ENCODE peak calls at places on chromosomes 1 and 21, in ten cellular contexts. K, O, J, Y, W, Z, M, C, N and G are unnamed samples.

GRCh38 chr1:230236951-230237350 is 169.9 kb downstream of the GALNT2 start:
- DNase-seq in K (no peak), O (peak), J (no peak), Y (no peak), W (no peak), Z (no peak), M (peak), C (peak), N (no peak), G (no peak)

GRCh38 chr1:26290416-26291261 is 10.8 kb downstream of the SH3BGRL3 start:
- DNase-seq in K (no peak), O (no peak), J (no peak), Y (no peak), W (no peak), Z (no peak), M (no peak), C (no peak), N (no peak), G (no peak)

GRCh38 chr1:231779081-231779480 is 152.5 kb downstream of the DISC1 start:
- DNase-seq in K (no peak), O (no peak), J (no peak), Y (no peak), W (no peak), Z (no peak), M (no peak), C (no peak), N (no peak), G (no peak)

GRCh38 chr1:207803678-207804077 is 51.8 kb downstream of the CD46 start:
- DNase-seq in K (peak), O (no peak), J (no peak), Y (no peak), W (no peak), Z (no peak), M (no peak), C (no peak), N (no peak), G (no peak)

GRCh38 chr1:175569117-175569743 is 174.2 kb downstream of the TNR start:
- DNase-seq in K (no peak), O (no peak), J (no peak), Y (no peak), W (no peak), Z (no peak), M (no peak), C (no peak), N (no peak), G (no peak)

GRCh38 chr1:160954158-160955104 is at the start of gene ITLN2:
- DNase-seq in K (no peak), O (peak), J (peak), Y (peak), W (no peak), Z (no peak), M (peak), C (peak), N (no peak), G (no peak)

GRCh38 chr1:62590255-62590969 is 6.9 kb upstream of the ANGPTL3 start:
- DNase-seq in K (no peak), O (peak), J (no peak), Y (no peak), W (no peak), Z (no peak), M (no peak), C (no peak), N (no peak), G (no peak)

GRCh38 chr21:36135391-36136094 is 664 bp downstream of the CBR3 start:
- DNase-seq in K (peak), O (peak), J (no peak), Y (peak), W (peak), Z (peak), M (peak), C (peak), N (peak), G (peak)

GRCh38 chr1:94755675-94756074 is 64.5 kb upstream of the SLC44A3 start:
- DNase-seq in K (no peak), O (peak), J (no peak), Y (no peak), W (no peak), Z (peak), M (peak), C (peak), N (peak), G (peak)

GRCh38 chr1:82485591-82486369 is 685.0 kb downstream of the ADGRL2 start:
- DNase-seq in K (no peak), O (peak), J (no peak), Y (no peak), W (no peak), Z (peak), M (peak), C (peak), N (peak), G (no peak)

GRCh38 chr1:200951016-200951415 is 56.3 kb downstream of the INAVA start:
- DNase-seq in K (no peak), O (no peak), J (no peak), Y (no peak), W (no peak), Z (no peak), M (no peak), C (no peak), N (no peak), G (no peak)

GRCh38 chr1:164320780-164321683 is 238.0 kb upstream of the PBX1 start:
- DNase-seq in K (no peak), O (peak), J (no peak), Y (peak), W (peak), Z (peak), M (peak), C (peak), N (peak), G (no peak)

GRCh38 chr1:109963864-109964263 is 20.7 kb upstream of the AHCYL1 start:
- DNase-seq in K (no peak), O (peak), J (no peak), Y (no peak), W (no peak), Z (no peak), M (peak), C (peak), N (no peak), G (no peak)

GRCh38 chr1:24295547-24295946 is 23.6 kb upstream of the GRHL3 start:
- DNase-seq in K (no peak), O (no peak), J (no peak), Y (no peak), W (no peak), Z (no peak), M (no peak), C (no peak), N (no peak), G (no peak)

DNA sequence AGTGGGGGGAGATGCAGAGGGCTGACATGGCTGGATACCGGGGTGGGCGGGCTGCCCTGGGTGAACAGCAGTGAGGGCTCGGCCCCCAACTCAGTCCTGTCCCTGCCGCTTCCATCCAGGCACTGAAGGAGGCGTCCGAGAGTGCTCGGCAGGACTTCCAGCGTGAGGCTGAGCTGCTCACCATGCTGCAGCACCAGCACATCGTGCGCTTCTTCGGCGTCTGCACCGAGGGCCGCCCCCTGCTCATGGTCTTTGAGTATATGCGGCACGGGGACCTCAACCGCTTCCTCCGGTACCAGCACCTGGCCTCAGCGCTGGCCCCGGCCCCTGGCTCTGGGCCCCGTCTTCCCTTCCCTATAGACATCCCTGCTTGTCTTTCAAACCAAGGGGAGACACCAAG is 15.6 kb downstream of the NTRK1 start:
- DNase-seq in K (no peak), O (no peak), J (no peak), Y (no peak), W (peak), Z (no peak), M (no peak), C (no peak), N (no peak), G (no peak)
- TF ChIP-seq CTCF in K (no peak), O (peak), J (no peak), Y (no peak), W (no peak), Z (no peak), M (peak), C (peak), N (no peak), G (no peak)

DNA sequence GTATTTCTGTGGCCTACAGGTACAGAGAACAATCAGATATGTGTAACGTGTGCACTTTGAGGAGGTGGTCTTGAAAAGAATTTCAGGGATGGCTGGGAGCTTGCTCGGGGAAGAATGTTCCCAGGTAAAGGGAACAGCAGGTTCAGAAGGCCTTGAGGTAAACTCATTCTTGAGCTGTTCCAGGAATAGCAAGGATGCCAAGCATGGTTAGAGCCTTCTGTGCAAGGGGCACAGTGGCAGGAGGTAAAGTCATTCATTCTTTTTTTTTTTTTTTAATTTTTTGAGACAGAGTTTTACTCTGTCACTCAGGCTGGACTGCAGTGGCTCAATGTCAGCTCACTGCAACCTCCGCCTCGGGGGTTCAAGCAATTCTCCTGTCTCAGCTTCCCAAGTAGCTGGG is 10.0 kb downstream of the UBE4B start:
- DNase-seq in K (no peak), O (no peak), J (no peak), Y (no peak), W (no peak), Z (no peak), M (no peak), C (no peak), N (no peak), G (no peak)
- TF ChIP-seq CTCF in K (no peak), O (no peak), J (no peak), Y (no peak), W (no peak), Z (no peak), M (no peak), C (no peak), N (no peak), G (no peak)

GRCh38 chr1:43318831-43319230 is 18.0 kb downstream of the TIE1 start:
- DNase-seq in K (no peak), O (peak), J (no peak), Y (no peak), W (no peak), Z (peak), M (no peak), C (no peak), N (no peak), G (no peak)

GRCh38 chr1:43317817-43318471 is 17.2 kb downstream of the TIE1 start:
- DNase-seq in K (no peak), O (peak), J (no peak), Y (no peak), W (no peak), Z (peak), M (no peak), C (no peak), N (no peak), G (no peak)

GRCh38 chr1:43315963-43316737 is 15.4 kb downstream of the TIE1 start:
- DNase-seq in K (no peak), O (peak), J (no peak), Y (no peak), W (no peak), Z (peak), M (peak), C (peak), N (no peak), G (no peak)

GRCh38 chr1:43315481-43315880 is 14.7 kb downstream of the TIE1 start:
- DNase-seq in K (no peak), O (no peak), J (no peak), Y (no peak), W (no peak), Z (peak), M (no peak), C (no peak), N (no peak), G (no peak)

GRCh38 chr1:43316738-43317520 is 16.1 kb downstream of the TIE1 start:
- DNase-seq in K (no peak), O (no peak), J (no peak), Y (no peak), W (no peak), Z (peak), M (no peak), C (no peak), N (no peak), G (no peak)
- TF ChIP-seq CTCF in K (no peak), O (no peak), J (peak), Y (no peak), W (peak), Z (no peak), M (peak), C (peak), N (no peak), G (peak)

GRCh38 chr1:39184354-39184818 is 20.1 kb upstream of the MACF1 start:
- DNase-seq in K (no peak), O (no peak), J (no peak), Y (no peak), W (no peak), Z (no peak), M (no peak), C (no peak), N (no peak), G (no peak)
- TF ChIP-seq CTCF in K (no peak), O (no peak), J (no peak), Y (no peak), W (no peak), Z (no peak), M (no peak), C (no peak), N (no peak), G (no peak)